ENCODE peak calls at places on chromosomes 16 and 17, in five cellular contexts. T, I, O, G and V are unnamed samples.

GRCh38 chr16:77431131-77431670 is 3.6 kb downstream of the ADAMTS18 start:
- DNase-seq in T (no peak), G (no peak), I (no peak), O (no peak), V (no peak)

GRCh38 chr17:41539979-41540701 is 12.0 kb upstream of the KRT19 start:
- DNase-seq in I (no peak), O (no peak), T (no peak), G (no peak), V (no peak)

GRCh38 chr17:73622381-73622780 is 21.9 kb downstream of the SDK2 start:
- DNase-seq in O (no peak), G (no peak), I (no peak), T (no peak), V (no peak)

GRCh38 chr17:14903810-14904209 is 361.3 kb downstream of the PMP22 start:
- DNase-seq in G (no peak), I (no peak), O (no peak), T (no peak), V (no peak)

GRCh38 chr17:27944546-27945332 is 51.6 kb upstream of the LYRM9 start:
- DNase-seq in O (no peak), I (no peak), G (no peak), T (no peak), V (no peak)

GRCh38 chr17:45292696-45293412 is 24.0 kb downstream of the MAP3K14 start:
- DNase-seq in O (no peak), G (no peak), T (no peak), I (no peak), V (no peak)

GRCh38 chr17:9825751-9826150 is at the start of gene GLP2R:
- DNase-seq in O (no peak), I (no peak), T (no peak), G (no peak), V (no peak)

GRCh38 chr17:15319461-15319860 is 21.9 kb downstream of the TEKT3 start:
- DNase-seq in O (no peak), T (peak), G (no peak), I (no peak), V (no peak)

GRCh38 chr16:74563828-74564263 is 43.1 kb downstream of the GLG1 start:
- DNase-seq in T (no peak), I (no peak), G (peak), O (no peak), V (no peak)

GRCh38 chr17:79339311-79339710 is 264.7 kb downstream of the ENGASE start:
- DNase-seq in I (no peak), O (no peak), T (no peak), G (no peak), V (no peak)

GRCh38 chr16:67277294-67277998 is 1.9 kb upstream of the PLEKHG4 start:
- DNase-seq in G (no peak), I (peak), T (no peak), O (no peak), V (no peak)

GRCh38 chr17:81371910-81372760 is 23.1 kb upstream of the BAHCC1 start:
- DNase-seq in O (no peak), G (no peak), T (peak), I (no peak), V (no peak)